ENCODE peak calls at places on chromosomes 13 and 19, in nine cellular contexts. A is heart right ventricle, F is fibroblast of the aortic adventitia, H is neuronal stem cell, T is C1 segment of cervical spinal cord, S is cerebellar nuclear complex, C is choroid plexus epithelial cell, G is T-helper 17 cell, N is brain microvascular endothelial cell. B is an unnamed sample.

GRCh38 chr13:75635101-75635620 is 969 bp upstream of the LMO7 start:
- DNase-seq in S (no peak), H (no peak), A (no peak), T (no peak), F (peak), N (no peak), C (peak), G (peak), B (no peak)

GRCh38 chr19:3977242-3978143 is 6.6 kb upstream of the DAPK3 start:
- DNase-seq in F (no peak), C (no peak), H (no peak), G (no peak), A (no peak), N (no peak), S (no peak), T (no peak), B (no peak)

GRCh38 chr13:53622431-53622830 is 593.8 kb downstream of the OLFM4 start:
- DNase-seq in C (no peak), T (no peak), S (no peak), H (no peak), F (no peak), N (no peak), G (no peak), A (no peak), B (peak)

GRCh38 chr19:28468701-28469459 is 744.1 kb downstream of the UQCRFS1 start:
- DNase-seq in G (no peak), T (no peak), F (peak), C (peak), H (no peak), N (peak), A (no peak), S (no peak), B (peak)

GRCh38 chr19:29690842-29691241 is 24.2 kb downstream of the C19orf12 start:
- DNase-seq in N (peak), F (peak), A (no peak), S (no peak), G (no peak), H (no peak), T (no peak), C (peak), B (peak)

GRCh38 chr19:35483089-35483488 is 7.2 kb downstream of the KRTDAP start:
- DNase-seq in S (no peak), G (no peak), F (no peak), C (no peak), N (no peak), A (no peak), H (no peak), T (no peak), B (no peak)

GRCh38 chr13:96473463-96474157 is 383.7 kb downstream of the HS6ST3 start:
- DNase-seq in S (no peak), N (no peak), F (peak), A (no peak), H (peak), C (no peak), T (no peak), G (no peak), B (peak)

GRCh38 chr13:25018729-25019115 is 77.2 kb upstream of the PABPC3 start:
- DNase-seq in C (no peak), G (no peak), N (no peak), S (peak), T (no peak), F (no peak), A (no peak), H (no peak), B (no peak)

GRCh38 chr13:76944457-76944856 is 3.9 kb upstream of the ACOD1 start:
- DNase-seq in C (peak), G (no peak), T (no peak), F (peak), H (no peak), N (peak), S (no peak), A (no peak), B (peak)

GRCh38 chr19:50838239-50838638 is 4.9 kb upstream of the KLK15 start:
- DNase-seq in N (no peak), S (no peak), G (no peak), T (no peak), C (peak), A (no peak), F (no peak), H (no peak), B (peak)

GRCh38 chr13:94858856-94859811 is 146.8 kb upstream of the SOX21 start:
- DNase-seq in H (no peak), F (peak), G (no peak), A (peak), C (peak), S (no peak), N (peak), T (peak), B (no peak)